ENCODE peak calls at places on chromosomes 3 and 15, in five cellular contexts. D, I, R, T and C are unnamed samples.
A peak's percentile ranks its signal among the peaks of the same experiment; 100 is the strongest.

GRCh38 chr3:196207159-196207832 is 3.9 kb downstream of the ZDHHC19 start:
- DNase-seq in I (no peak), R (no peak), T (peak; percentile 73), D (peak; percentile 74), C (no peak)

GRCh38 chr3:62277470-62277869 is 95.9 kb downstream of the FEZF2 start:
- DNase-seq in T (no peak), R (no peak), I (no peak), D (no peak), C (no peak)

GRCh38 chr3:118945834-118946233 is 88.8 kb downstream of the IGSF11 start:
- DNase-seq in R (no peak), I (no peak), T (no peak), D (no peak), C (no peak)

GRCh38 chr3:45236964-45237363 is 10.9 kb upstream of the TMEM158 start:
- DNase-seq in D (no peak), T (no peak), R (no peak), I (no peak), C (no peak)

GRCh38 chr15:62208884-62209283 is 43.8 kb upstream of the C2CD4B start:
- DNase-seq in I (no peak), D (no peak), R (no peak), T (no peak), C (no peak)

GRCh38 chr3:127986803-127987202 is 65.4 kb upstream of the SEC61A1 start:
- DNase-seq in R (no peak), D (no peak), T (no peak), I (no peak), C (no peak)

GRCh38 chr3:27228805-27229204 is 140.4 kb downstream of the NEK10 start:
- DNase-seq in I (no peak), T (no peak), D (no peak), R (no peak), C (no peak)

GRCh38 chr3:82773207-82773606 is 1011.8 kb upstream of the GBE1 start:
- DNase-seq in R (no peak), I (no peak), T (no peak), D (no peak), C (no peak)

GRCh38 chr3:21274000-21274671 is 476.9 kb downstream of the ZNF385D start:
- DNase-seq in T (no peak), D (no peak), R (no peak), I (peak; percentile 15), C (no peak)

GRCh38 chr15:73889053-73889452 is 15.7 kb downstream of the TBC1D21 start:
- DNase-seq in I (no peak), R (no peak), T (no peak), D (no peak), C (no peak)

GRCh38 chr15:56837281-56837680 is 81.2 kb upstream of the TCF12 start:
- DNase-seq in T (no peak), D (no peak), R (no peak), I (no peak), C (peak; percentile 20)

GRCh38 chr3:192917258-192917507 is 473 bp downstream of the MB21D2 start:
- DNase-seq in R (no peak), T (no peak), D (no peak), I (no peak), C (no peak)

GRCh38 chr3:61530355-61530754 is 31.0 kb upstream of the PTPRG start:
- DNase-seq in D (no peak), I (peak; percentile 51), R (no peak), T (no peak), C (no peak)

GRCh38 chr3:122973893-122974615 is 53.5 kb downstream of the SEMA5B start:
- DNase-seq in I (no peak), R (no peak), D (no peak), T (no peak), C (no peak)

GRCh38 chr3:27468283-27468886 is 15.8 kb downstream of the SLC4A7 start:
- DNase-seq in I (no peak), R (no peak), T (no peak), D (no peak), C (no peak)

GRCh38 chr3:72964633-72965032 is 32.0 kb upstream of the PPP4R2 start:
- DNase-seq in R (no peak), D (no peak), T (no peak), I (no peak), C (no peak)

GRCh38 chr3:151171145-151171544 is 31.9 kb downstream of the GPR171 start:
- DNase-seq in D (no peak), I (no peak), T (no peak), R (no peak), C (no peak)

GRCh38 chr3:182117583-182117982 is 405.9 kb downstream of the SOX2 start:
- DNase-seq in R (no peak), D (no peak), I (no peak), T (no peak), C (no peak)

GRCh38 chr3:45896956-45897355 is 10.6 kb downstream of the CCR9 start:
- DNase-seq in R (no peak), T (no peak), D (no peak), I (no peak), C (peak; percentile 45)

GRCh38 chr15:80480909-80481308 is 76.7 kb downstream of the ARNT2 start:
- DNase-seq in T (no peak), I (no peak), R (no peak), D (no peak), C (peak; percentile 74)

GRCh38 chr3:65919841-65920240 is 118.9 kb downstream of the MAGI1 start:
- DNase-seq in I (no peak), R (no peak), T (no peak), D (no peak), C (peak; percentile 16)

GRCh38 chr15:77796046-77796729 is 163.5 kb upstream of the LINGO1 start:
- DNase-seq in T (no peak), I (no peak), R (no peak), D (no peak), C (no peak)

GRCh38 chr3:10782011-10782410 is 34.0 kb upstream of the SLC6A11 start:
- DNase-seq in I (no peak), T (no peak), R (no peak), D (no peak), C (no peak)

GRCh38 chr3:194270627-194271458 is 80.3 kb downstream of the CPN2 start:
- DNase-seq in D (peak; percentile 76), I (peak; percentile 87), R (no peak), T (peak; percentile 70), C (no peak)

GRCh38 chr15:93179704-93180103 is 90.7 kb upstream of the RGMA start:
- DNase-seq in I (no peak), R (no peak), D (no peak), T (no peak), C (no peak)

GRCh38 chr15:62856466-62857246 is 185.9 kb upstream of the TPM1 start:
- DNase-seq in R (no peak), I (no peak), D (no peak), T (no peak), C (no peak)

GRCh38 chr3:24302382-24302781 is 192.3 kb downstream of the THRB start:
- DNase-seq in R (no peak), T (no peak), I (no peak), D (no peak), C (no peak)

GRCh38 chr3:179958143-179958542 is 78.6 kb downstream of the PEX5L start:
- DNase-seq in T (no peak), D (no peak), I (no peak), R (no peak), C (no peak)

DNA sequence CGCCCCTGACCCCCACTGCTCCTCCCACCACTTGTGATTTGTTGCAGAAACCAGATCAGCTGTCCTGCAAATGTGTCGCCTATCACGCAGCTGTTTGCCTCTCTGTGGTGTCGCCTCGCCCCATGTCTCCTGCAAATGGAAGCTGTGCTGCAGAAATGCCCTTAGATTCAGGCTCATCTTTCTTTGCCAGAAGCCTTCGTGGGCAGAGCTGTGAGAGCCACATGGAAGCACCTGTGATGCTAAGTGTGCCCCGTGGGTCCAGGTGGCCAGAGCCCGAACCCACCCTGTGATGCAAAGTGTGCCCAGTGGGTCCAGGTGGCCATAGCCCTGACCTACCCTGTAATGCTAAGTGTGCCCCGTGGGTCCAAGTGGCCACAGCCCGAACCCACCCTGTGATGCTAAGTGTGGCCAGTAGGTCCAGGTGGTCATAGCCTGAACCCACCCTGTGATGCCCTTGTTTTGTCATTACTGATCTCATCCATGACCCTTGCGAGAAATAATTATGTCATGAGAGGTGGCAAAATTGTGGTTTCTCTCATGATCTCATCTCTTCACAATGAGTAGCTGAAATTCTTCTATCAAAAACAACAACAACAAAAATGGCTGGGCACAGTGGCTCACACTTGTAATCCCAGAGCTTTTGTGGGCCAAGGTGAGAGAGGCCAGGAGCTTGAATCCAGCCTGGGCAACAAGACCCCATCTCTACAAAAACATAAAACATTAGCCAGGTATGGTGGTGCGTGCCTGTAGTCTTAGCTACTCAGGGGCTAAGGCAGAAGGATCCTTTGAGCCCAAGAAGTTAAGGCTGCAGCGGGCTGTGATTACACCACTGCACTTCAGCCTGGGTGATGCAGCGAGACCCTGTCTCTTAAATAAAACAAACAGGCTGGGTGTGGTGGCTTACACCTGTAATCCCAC is 187.4 kb downstream of the GOLGA6L6 start:
- DNase-seq in T (peak; percentile 73), I (no peak), D (peak; percentile 55), R (no peak), C (no peak)
- H3K9me3 ChIP-seq in T (no peaks in the 10 kb centered on the region), I (peaks cover 57% of the 10 kb centered on the region), D (no peaks in the 10 kb centered on the region), R (peaks cover 25% of the 10 kb centered on the region), C (peaks cover 92% of the 10 kb centered on the region)

GRCh38 chr3:13901935-13902584 is 22.2 kb upstream of the WNT7A start:
- DNase-seq in I (no peak), T (no peak), D (no peak), R (no peak), C (no peak)
- H3K9me3 ChIP-seq in I (no peaks in the 10 kb centered on the region), T (peaks cover 45% of the 10 kb centered on the region), D (peaks cover 64% of the 10 kb centered on the region), R (peaks cover 77% of the 10 kb centered on the region), C (peaks cover 13% of the 10 kb centered on the region)

DNA sequence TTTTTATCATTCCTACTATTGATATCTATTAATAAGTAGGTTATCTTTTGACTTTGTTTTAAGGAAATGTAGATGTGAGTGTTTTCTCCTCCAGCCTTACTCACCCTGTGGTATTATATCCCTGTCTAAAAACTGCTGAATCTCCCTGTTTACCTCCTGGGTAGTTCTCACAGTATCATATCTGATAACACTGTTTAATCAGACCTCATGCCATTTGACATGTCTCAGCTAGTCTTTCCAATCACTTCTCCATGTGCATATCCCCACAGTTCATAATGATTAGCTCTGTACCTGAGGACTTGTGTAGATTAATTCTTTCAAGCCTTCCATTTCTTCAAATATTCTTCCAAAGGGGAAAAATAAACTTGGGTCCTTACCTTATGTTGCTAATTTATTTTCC is 30.7 kb downstream of the DUOX2 start:
- DNase-seq in T (no peak), I (no peak), D (no peak), R (no peak), C (no peak)
- H3K9me3 ChIP-seq in T (no peaks in the 10 kb centered on the region), I (no peaks in the 10 kb centered on the region), D (no peaks in the 10 kb centered on the region), R (no peaks in the 10 kb centered on the region), C (no peaks in the 10 kb centered on the region)

DNA sequence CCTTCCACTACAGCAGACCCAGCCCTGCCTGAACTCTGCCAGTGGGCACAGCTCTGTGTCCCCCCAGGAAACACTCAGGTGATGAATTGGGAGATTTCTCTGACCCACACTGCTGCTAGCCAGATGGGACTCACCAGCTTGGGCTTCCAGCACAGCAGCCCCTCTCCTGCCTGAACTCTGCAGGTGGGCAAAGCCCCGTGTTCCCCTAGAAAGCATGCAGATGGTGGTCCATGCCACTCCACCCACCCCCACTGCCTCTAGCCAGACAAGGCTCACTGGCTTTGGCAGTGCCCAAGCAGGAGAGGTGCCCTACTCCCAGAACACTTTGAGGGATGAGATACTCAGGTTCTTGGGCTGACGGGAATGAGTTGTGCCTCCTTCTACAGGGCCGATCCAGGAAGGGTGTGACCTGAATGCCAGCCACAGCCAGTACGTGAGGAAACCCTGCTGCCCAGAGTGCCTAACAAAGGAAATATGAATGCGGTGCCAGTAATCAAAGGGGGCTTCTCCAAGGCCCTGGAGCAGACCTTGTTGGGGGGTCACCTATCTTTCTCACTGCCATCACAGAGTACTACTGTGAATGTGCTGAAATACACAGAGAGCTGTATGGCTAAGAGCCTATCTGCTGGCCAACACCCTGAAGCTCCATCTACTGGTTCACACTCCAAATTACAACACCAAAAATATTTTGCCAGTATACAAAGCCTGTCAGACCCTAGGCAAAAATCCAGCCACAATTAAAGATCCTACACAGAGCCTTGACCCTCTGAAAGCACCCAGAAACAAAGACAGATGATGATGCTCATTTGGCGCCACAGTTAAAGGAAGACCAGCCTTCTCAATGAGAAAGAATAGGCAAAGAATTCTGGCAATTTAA is 61.9 kb downstream of the BTLA start:
- DNase-seq in I (peak; percentile 33), R (no peak), D (no peak), T (no peak), C (peak; percentile 8)
- H3K9me3 ChIP-seq in I (no peaks in the 10 kb centered on the region), R (peaks cover 14% of the 10 kb centered on the region), D (no peaks in the 10 kb centered on the region), T (no peaks in the 10 kb centered on the region), C (peaks cover 8% of the 10 kb centered on the region)